ENCODE peak calls at places on chromosomes 5 and 9, in seven cellular contexts. J is foreskin fibroblast, F is neural crest cell, H is dorsolateral prefrontal cortex, T is BJ, P is mucosa of descending colon, Z is AG04450. E is an unnamed sample.
A peak's percentile ranks its signal among the peaks of the same experiment; 100 is the strongest.

GRCh38 chr5:164941102-164941501 is 1435.7 kb downstream of the MAT2B start:
- DNase-seq in T (no peak), F (no peak), Z (no peak), J (no peak), P (no peak), H (no peak), E (no peak)

GRCh38 chr9:37880916-37881479 is 22.9 kb downstream of the SLC25A51 start:
- DNase-seq in Z (no peak), J (no peak), P (no peak), T (no peak), F (no peak), H (no peak), E (no peak)

GRCh38 chr9:18357321-18357720 is 116.6 kb upstream of the ADAMTSL1 start:
- DNase-seq in H (no peak), T (no peak), J (no peak), Z (no peak), F (no peak), P (no peak), E (no peak)

GRCh38 chr9:127942152-127943010 is 4.7 kb upstream of the DPM2 start:
- DNase-seq in P (peak; percentile 70), J (peak; percentile 50), Z (no peak), H (peak; percentile 73), F (peak; percentile 65), T (no peak), E (no peak)

GRCh38 chr5:78984611-78985406 is at the start of gene ARSB:
- DNase-seq in Z (peak; percentile 33), H (peak; percentile 77), T (peak; percentile 44), P (peak; percentile 92), J (peak; percentile 73), F (peak; percentile 81), E (peak; percentile 60)

GRCh38 chr5:83590966-83591365 is 119.4 kb downstream of the VCAN start:
- DNase-seq in F (no peak), P (no peak), H (no peak), T (no peak), Z (no peak), J (no peak), E (no peak)

GRCh38 chr9:35652829-35653209 is 2.1 kb upstream of the SIT1 start:
- DNase-seq in F (no peak), H (no peak), T (no peak), J (no peak), P (no peak), Z (no peak), E (no peak)

GRCh38 chr5:122126177-122126701 is 3.1 kb upstream of the ZNF474 start:
- DNase-seq in J (peak; percentile 60), F (no peak), Z (peak; percentile 59), P (no peak), H (no peak), T (peak; percentile 37), E (no peak)

GRCh38 chr5:122515709-122516431 is 203.8 kb downstream of the SNCAIP start:
- DNase-seq in H (no peak), P (no peak), Z (peak; percentile 57), J (peak; percentile 59), F (peak; percentile 36), T (peak; percentile 14), E (no peak)

GRCh38 chr5:139636207-139636792 is 11.8 kb upstream of the CXXC5 start:
- DNase-seq in Z (no peak), T (no peak), F (no peak), J (no peak), H (no peak), P (peak; percentile 65), E (no peak)

GRCh38 chr5:74243634-74244033 is 396.9 kb downstream of the ENC1 start:
- DNase-seq in Z (no peak), T (no peak), F (no peak), J (no peak), H (no peak), P (no peak), E (no peak)

GRCh38 chr5:2357309-2357708 is 394.2 kb downstream of the IRX2 start:
- DNase-seq in Z (no peak), J (no peak), F (no peak), H (no peak), P (no peak), T (no peak), E (no peak)

GRCh38 chr9:85741112-85741874 is 461 bp downstream of the AGTPBP1 start:
- DNase-seq in T (no peak), F (peak; percentile 53), H (peak; percentile 46), J (peak; percentile 1), Z (no peak), P (no peak), E (peak; percentile 38)

GRCh38 chr5:7884491-7885273 is 15.7 kb downstream of the MTRR start:
- DNase-seq in J (no peak), F (no peak), P (no peak), T (no peak), Z (no peak), H (no peak), E (no peak)

GRCh38 chr9:1647776-1648175 is 367.4 kb upstream of the SMARCA2 start:
- DNase-seq in H (no peak), F (no peak), J (peak; percentile 0), P (no peak), Z (no peak), T (no peak), E (no peak)

GRCh38 chr9:98610196-98610595 is 98.5 kb downstream of the GABBR2 start:
- DNase-seq in Z (peak; percentile 27), P (no peak), T (no peak), J (no peak), H (no peak), F (no peak), E (no peak)

GRCh38 chr9:23849379-23849778 is 23.3 kb upstream of the ELAVL2 start:
- DNase-seq in H (no peak), J (no peak), P (no peak), T (no peak), Z (no peak), F (no peak), E (no peak)

GRCh38 chr9:131167936-131168335 is 42.5 kb downstream of the NUP214 start:
- DNase-seq in T (no peak), H (no peak), Z (no peak), P (no peak), F (no peak), J (no peak), E (no peak)

GRCh38 chr5:6606884-6607558 is 25.8 kb downstream of the NSUN2 start:
- DNase-seq in T (no peak), Z (no peak), J (no peak), H (no peak), F (no peak), P (no peak), E (no peak)

GRCh38 chr5:91296691-91297143 is 86.4 kb downstream of the ARRDC3 start:
- DNase-seq in Z (no peak), P (no peak), F (no peak), J (no peak), H (no peak), T (no peak), E (no peak)

GRCh38 chr5:137880313-137880712 is 8.9 kb upstream of the PKD2L2 start:
- DNase-seq in Z (no peak), P (no peak), J (peak; percentile 11), T (no peak), H (no peak), F (no peak), E (no peak)

GRCh38 chr5:123422433-123423277 is 548 bp downstream of the CEP120 start:
- DNase-seq in F (no peak), P (no peak), Z (no peak), T (no peak), J (no peak), H (no peak), E (no peak)

GRCh38 chr5:73280821-73281746 is 108.1 kb downstream of the TMEM174 start:
- DNase-seq in T (no peak), H (no peak), P (no peak), J (no peak), Z (no peak), F (no peak), E (no peak)

GRCh38 chr9:88355166-88355565 is 33.1 kb upstream of the SPIN1 start:
- DNase-seq in J (no peak), F (no peak), Z (no peak), P (no peak), T (no peak), H (no peak), E (no peak)

DNA sequence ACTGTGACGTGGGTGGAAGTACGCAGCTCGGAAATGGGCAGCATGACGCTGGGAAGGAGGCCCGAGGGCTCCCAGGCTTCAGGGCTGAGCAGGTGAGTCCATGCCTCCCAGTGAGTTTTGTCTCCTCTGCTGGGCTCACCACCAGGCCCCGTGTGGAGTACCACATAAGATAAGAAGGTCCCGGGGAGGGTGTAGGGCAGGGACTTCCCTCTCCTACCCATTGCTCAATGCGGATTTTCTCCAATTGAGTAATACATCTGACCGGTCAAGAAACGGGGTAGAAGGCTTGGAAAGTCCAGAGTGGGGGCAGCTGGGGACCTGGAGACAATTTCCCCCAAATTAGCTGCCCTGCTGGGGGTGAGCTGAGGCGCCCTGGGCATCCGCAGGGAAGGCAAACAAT is 2.4 kb downstream of the SLC2A6 start:
- DNase-seq in P (no peak), T (no peak), J (no peak), Z (no peak), H (no peak), F (no peak), E (no peak)
- TF ChIP-seq CTCF in P (no peak), T (no peak), J (no peak), Z (no peak), H (no peak), F (no peak), E (no peak)

GRCh38 chr9:22214021-22214420 is 204.9 kb upstream of the CDKN2B start:
- DNase-seq in T (no peak), H (no peak), P (no peak), J (no peak), F (no peak), Z (no peak), E (no peak)
- TF ChIP-seq CTCF in T (no peak), H (no peak), P (no peak), J (no peak), F (no peak), Z (no peak), E (no peak)

GRCh38 chr9:99821187-99822095 is at the start of gene NR4A3:
- DNase-seq in F (peak; percentile 79), P (peak; percentile 94), H (peak; percentile 96), T (peak; percentile 81), Z (peak; percentile 94), J (peak; percentile 98), E (peak; percentile 94)
- TF ChIP-seq CTCF in F (peak; percentile 51), P (no peak), H (peak; percentile 21), T (peak; percentile 28), Z (peak; percentile 28), J (no peak), E (no peak)

DNA sequence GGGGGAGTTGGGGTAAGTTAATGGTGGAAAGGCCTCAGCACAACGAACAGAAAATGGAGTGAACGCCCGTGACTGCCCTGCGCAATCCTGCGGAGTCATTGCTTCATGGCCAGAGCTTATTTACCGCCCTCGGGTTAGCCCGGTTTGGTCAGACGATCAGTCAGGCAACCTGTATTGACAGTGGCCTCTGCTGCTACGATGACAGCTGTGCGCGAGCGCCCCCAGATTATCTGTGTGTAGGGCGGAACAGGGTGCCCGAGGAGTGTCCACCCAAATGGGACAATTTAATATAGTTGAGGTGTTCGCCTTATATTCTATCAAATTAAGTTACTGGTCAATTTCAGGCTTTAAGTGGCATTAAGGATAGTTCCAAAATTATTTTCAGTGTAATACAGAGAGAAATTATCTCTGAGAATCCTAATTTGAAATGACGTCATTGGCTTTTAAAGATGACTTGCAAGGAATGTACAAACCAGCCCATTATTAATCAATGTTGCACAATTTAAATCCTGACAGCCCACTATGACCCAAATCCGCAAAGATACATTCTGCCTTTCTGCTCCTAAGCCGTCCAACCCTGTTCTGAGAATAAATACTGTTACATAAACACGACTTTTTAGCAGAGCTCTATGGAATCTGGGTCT is 879 bp upstream of the UBQLN1 start:
- DNase-seq in P (peak; percentile 80), T (peak; percentile 6), Z (no peak), F (peak; percentile 37), H (peak; percentile 82), J (peak; percentile 25), E (peak; percentile 76)
- TF ChIP-seq CTCF in P (no peak), T (no peak), Z (no peak), F (peak; percentile 33), H (peak; percentile 20), J (no peak), E (no peak)

E was measured in omental fat pad.